ENCODE peak calls at places on chromosomes 1 and 21, in seven cellular contexts. P is dorsolateral prefrontal cortex, R is right lobe of liver, K is astrocyte of the cerebellum, Y is GM12865, H is A549, L is fibroblast of lung. O is an unnamed sample.

GRCh38 chr21:25350056-25350455 is 257.2 kb downstream of the MRPL39 start:
- DNase-seq in P (no peak), R (no peak), K (peak; percentile 13), Y (peak; percentile 46), H (no peak), L (peak; percentile 32), O (no peak)

GRCh38 chr1:169697769-169698168 is 13.7 kb downstream of the SELL start:
- DNase-seq in P (no peak), R (no peak), K (no peak), Y (peak; percentile 68), H (no peak), L (no peak), O (no peak)

GRCh38 chr1:191025896-191026642 is 548.4 kb upstream of the BRINP3 start:
- DNase-seq in P (no peak), R (no peak), K (no peak), Y (no peak), H (no peak), L (no peak), O (no peak)

GRCh38 chr1:50333595-50333974 is 89.7 kb downstream of the DMRTA2 start:
- DNase-seq in P (no peak), R (peak; percentile 53), K (no peak), Y (peak; percentile 71), H (peak; percentile 34), L (peak; percentile 2), O (no peak)

GRCh38 chr1:92975551-92976232 is 14.4 kb upstream of the DIPK1A start:
- DNase-seq in P (no peak), R (no peak), K (no peak), Y (peak; percentile 93), H (no peak), L (no peak), O (no peak)

GRCh38 chr1:170145691-170146676 is at the start of gene NTMT2:
- DNase-seq in P (no peak), R (no peak), K (no peak), Y (peak; percentile 9), H (no peak), L (peak; percentile 64), O (no peak)

GRCh38 chr1:240027059-240027462 is 64.6 kb upstream of the FMN2 start:
- DNase-seq in P (peak; percentile 53), R (no peak), K (peak; percentile 29), Y (peak; percentile 34), H (peak; percentile 59), L (peak; percentile 41), O (no peak)

GRCh38 chr1:32919811-32920733 is 18.9 kb upstream of the TMEM54 start:
- DNase-seq in P (no peak), R (no peak), K (peak; percentile 53), Y (no peak), H (no peak), L (peak; percentile 65), O (no peak)

GRCh38 chr1:171506525-171507304 is 21.4 kb downstream of the PRRC2C start:
- DNase-seq in P (no peak), R (no peak), K (no peak), Y (no peak), H (no peak), L (peak; percentile 36), O (no peak)

GRCh38 chr1:48869116-48869893 is 92.6 kb upstream of the BEND5 start:
- DNase-seq in P (no peak), R (no peak), K (peak; percentile 33), Y (no peak), H (no peak), L (peak; percentile 84), O (no peak)

GRCh38 chr1:155175927-155176371 is 2.3 kb downstream of the TRIM46 start:
- DNase-seq in P (no peak), R (no peak), K (no peak), Y (peak; percentile 29), H (peak; percentile 52), L (no peak), O (no peak)

DNA sequence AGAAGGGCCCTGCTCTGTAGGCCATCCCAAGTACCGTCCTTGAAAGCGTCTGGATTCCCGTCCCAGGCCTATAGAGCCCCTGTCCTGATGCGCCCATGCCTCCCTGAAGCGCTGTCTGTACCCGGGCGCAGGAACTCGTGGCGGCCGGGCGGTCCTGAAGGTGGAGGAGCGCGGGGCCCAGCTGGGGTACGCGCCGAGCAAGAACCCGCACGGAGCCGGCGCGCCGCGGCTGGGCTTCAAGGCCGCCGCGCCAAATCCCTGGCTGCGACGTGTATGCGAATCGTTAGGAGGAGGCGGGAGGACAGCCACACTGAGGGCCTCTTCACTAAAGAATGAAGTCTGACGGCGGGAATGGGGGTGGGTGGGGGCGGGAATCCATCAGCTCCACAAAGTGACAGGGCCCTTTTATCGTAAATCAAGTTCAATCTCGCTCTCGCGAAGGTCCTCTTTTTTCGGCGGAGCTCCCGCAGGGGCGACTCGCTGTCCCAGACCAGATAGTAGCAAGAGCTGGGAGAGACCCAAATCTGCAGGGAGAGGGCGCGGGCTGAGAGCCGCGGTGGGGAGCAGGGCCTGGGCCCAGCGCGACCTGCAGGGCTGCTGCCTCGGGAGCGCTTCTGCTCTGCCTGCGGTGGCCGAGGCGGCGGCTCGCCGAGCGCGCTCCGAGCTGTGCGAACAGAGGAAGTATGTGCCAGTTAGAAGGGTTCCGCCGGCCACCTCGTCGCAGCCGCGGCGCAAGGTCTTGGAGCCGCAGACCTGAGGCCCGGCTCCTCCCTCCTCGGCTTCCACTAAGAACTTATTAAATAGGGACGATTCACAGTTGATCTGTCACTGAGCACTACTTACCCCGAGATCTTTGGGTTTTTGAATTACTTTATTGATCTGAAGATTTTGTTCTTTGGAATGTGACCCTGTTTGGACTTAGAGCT is 10.4 kb downstream of the BARHL2 start:
- DNase-seq in P (no peak), R (no peak), K (no peak), Y (no peak), H (peak; percentile 12), L (no peak), O (peak; percentile 38)
- H3K4me3 ChIP-seq in P (peak overlapping the region; percentile 15), R (peak overlapping the region; percentile 4), K (peak overlapping the region; percentile 15), Y (no peak overlapping the region), H (peak overlapping the region; percentile 40), L (no peak overlapping the region), O (peak overlapping the region; percentile 44)

GRCh38 chr1:89453123-89453972 is 71.3 kb upstream of the LRRC8B start:
- DNase-seq in P (no peak), R (no peak), K (no peak), Y (no peak), H (no peak), L (no peak), O (no peak)

GRCh38 chr1:89451011-89451410 is 73.6 kb upstream of the LRRC8B start:
- DNase-seq in P (no peak), R (no peak), K (no peak), Y (peak; percentile 53), H (no peak), L (peak; percentile 75), O (no peak)

GRCh38 chr1:89459081-89459480 is 65.5 kb upstream of the LRRC8B start:
- DNase-seq in P (no peak), R (no peak), K (no peak), Y (no peak), H (no peak), L (no peak), O (no peak)

GRCh38 chr1:89457046-89457445 is 67.6 kb upstream of the LRRC8B start:
- DNase-seq in P (no peak), R (no peak), K (no peak), Y (no peak), H (no peak), L (no peak), O (no peak)

DNA sequence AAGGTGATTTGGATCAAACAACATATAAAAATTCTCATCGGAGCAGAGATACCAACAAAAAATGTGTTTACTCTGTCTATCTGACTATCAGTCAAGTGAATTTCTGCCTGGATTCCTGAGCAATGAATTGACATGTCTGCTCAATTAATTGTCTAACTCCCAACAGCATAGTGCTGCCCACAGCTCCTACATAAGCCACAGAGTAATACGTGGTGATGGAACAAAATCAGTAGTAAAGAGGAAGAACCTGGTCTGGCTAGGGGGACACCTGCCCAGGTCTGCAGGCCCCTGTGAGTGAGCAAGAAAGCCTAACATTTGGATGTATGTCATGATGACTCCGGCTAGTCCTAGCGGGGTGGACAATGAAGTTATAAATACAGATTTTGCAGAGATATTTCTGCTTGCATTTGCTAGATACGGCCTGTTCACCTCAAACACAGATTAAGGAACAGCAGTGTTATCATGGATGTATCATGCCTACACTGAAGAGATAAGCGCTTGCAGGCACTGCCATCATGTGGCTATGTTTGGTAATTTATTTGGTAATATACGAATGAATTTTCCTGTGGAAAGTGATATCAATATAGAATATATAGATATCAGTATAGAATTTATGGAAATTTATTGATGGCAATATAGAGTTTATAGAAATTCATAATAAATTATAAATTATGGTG is 69.6 kb upstream of the LRRC8B start:
- DNase-seq in P (peak; percentile 53), R (no peak), K (peak; percentile 33), Y (peak; percentile 59), H (peak; percentile 38), L (peak; percentile 35), O (peak; percentile 46)
- TF ChIP-seq CTCF in P (peak; percentile 65), R (peak; percentile 70), K (peak; percentile 62), Y (peak; percentile 54), H (peak; percentile 62), L (peak; percentile 62), O (peak; percentile 62)

GRCh38 chr1:202235003-202235660 is 41.5 kb downstream of the LGR6 start:
- DNase-seq in P (no peak), R (no peak), K (no peak), Y (no peak), H (no peak), L (no peak), O (no peak)

GRCh38 chr1:202238914-202239313 is 45.3 kb downstream of the LGR6 start:
- DNase-seq in P (no peak), R (peak; percentile 31), K (no peak), Y (no peak), H (no peak), L (no peak), O (no peak)

GRCh38 chr1:202234331-202235002 is 40.9 kb downstream of the LGR6 start:
- DNase-seq in P (no peak), R (no peak), K (peak; percentile 9), Y (no peak), H (peak; percentile 61), L (peak; percentile 74), O (no peak)

GRCh38 chr1:202235856-202236837 is 42.5 kb downstream of the LGR6 start:
- DNase-seq in P (no peak), R (peak; percentile 61), K (peak; percentile 75), Y (peak; percentile 70), H (peak; percentile 92), L (peak; percentile 98), O (peak; percentile 32)

DNA sequence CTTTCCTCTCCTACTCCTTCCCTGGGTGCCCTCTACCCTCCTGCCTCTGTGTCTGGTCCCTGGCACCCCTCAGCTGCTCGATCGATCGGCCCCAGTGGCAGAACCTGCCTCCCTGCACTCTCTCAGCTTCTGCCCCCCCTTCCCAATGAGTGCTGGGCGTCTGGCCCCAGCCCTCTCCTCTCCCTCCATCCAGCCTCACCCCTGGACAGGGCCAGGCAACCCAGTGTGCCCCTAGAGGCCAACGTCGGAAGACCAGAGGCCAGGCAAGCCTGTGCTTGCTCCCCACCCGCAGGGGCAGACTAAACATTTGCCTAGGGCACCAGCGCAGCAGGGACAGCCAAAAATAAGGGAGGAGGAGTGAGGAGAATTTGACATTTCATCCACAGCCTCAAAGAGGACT is 43.5 kb downstream of the LGR6 start:
- DNase-seq in P (no peak), R (peak; percentile 44), K (no peak), Y (peak; percentile 48), H (peak; percentile 79), L (no peak), O (no peak)
- H3K4me3 ChIP-seq in P (no peak overlapping the region), R (no peak overlapping the region), K (no peak overlapping the region), Y (no peak overlapping the region), H (no peak overlapping the region), L (no peak overlapping the region), O (no peak overlapping the region)

DNA sequence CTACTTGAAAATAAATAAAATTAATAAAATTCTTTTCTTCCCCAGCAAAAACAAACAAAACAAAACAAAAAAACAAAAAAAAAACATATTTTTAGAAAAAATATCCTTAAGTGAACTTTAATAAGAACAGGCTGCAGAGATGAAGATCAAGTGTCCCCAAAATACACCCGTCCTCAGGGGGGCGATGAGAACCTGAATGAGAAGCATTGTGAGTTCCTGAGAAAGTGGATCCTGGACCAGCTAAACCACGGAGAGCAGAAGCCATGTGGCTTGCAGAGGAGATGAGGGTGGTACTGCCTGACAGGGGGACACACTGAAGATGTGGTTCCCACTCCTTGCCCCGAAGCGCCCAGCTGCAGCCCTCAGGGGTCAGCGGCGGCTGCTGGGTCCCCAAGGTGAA is 89.3 kb downstream of the ITPKB start:
- DNase-seq in P (peak; percentile 62), R (no peak), K (no peak), Y (peak; percentile 34), H (peak; percentile 28), L (peak; percentile 15), O (no peak)
- TF ChIP-seq CTCF in P (peak; percentile 25), R (peak; percentile 7), K (peak; percentile 35), Y (peak; percentile 17), H (peak; percentile 24), L (peak; percentile 33), O (peak; percentile 36)